ENCODE peak calls at places on chromosome 18, in eight cellular contexts. One of them, this sample, is unnamed.

GRCh38 chr18:51337406-51337805 is 139.9 kb upstream of the MEX3C start:
- DNase-seq in sigmoid colon: no peak
- DNase-seq in endothelial cell of umbilical vein: no peak
- DNase-seq in adrenal gland: no peak
- DNase-seq in heart left ventricle: no peak
- DNase-seq in prostate gland: no peak
- DNase-seq in breast epithelium: no peak
- DNase-seq in stomach: no peak
- DNase-seq in this sample: no peak

GRCh38 chr18:9731380-9731779 is 23.3 kb downstream of the RAB31 start:
- DNase-seq in sigmoid colon: peak; percentile 28
- DNase-seq in endothelial cell of umbilical vein: no peak
- DNase-seq in adrenal gland: peak; percentile 62
- DNase-seq in heart left ventricle: no peak
- DNase-seq in prostate gland: no peak
- DNase-seq in breast epithelium: no peak
- DNase-seq in stomach: no peak
- DNase-seq in this sample: peak; percentile 29

GRCh38 chr18:36733150-36733549 is 95.7 kb downstream of the TPGS2 start:
- DNase-seq in sigmoid colon: no peak
- DNase-seq in endothelial cell of umbilical vein: no peak
- DNase-seq in adrenal gland: no peak
- DNase-seq in heart left ventricle: no peak
- DNase-seq in prostate gland: no peak
- DNase-seq in breast epithelium: no peak
- DNase-seq in stomach: no peak
- DNase-seq in this sample: no peak

GRCh38 chr18:75482880-75483279 is 55.4 kb upstream of the SMIM21 start:
- DNase-seq in sigmoid colon: no peak
- DNase-seq in endothelial cell of umbilical vein: no peak
- DNase-seq in adrenal gland: no peak
- DNase-seq in heart left ventricle: no peak
- DNase-seq in prostate gland: no peak
- DNase-seq in breast epithelium: no peak
- DNase-seq in stomach: no peak
- DNase-seq in this sample: no peak

GRCh38 chr18:25350561-25351201 is 1.3 kb downstream of the ZNF521 start:
- DNase-seq in sigmoid colon: peak; percentile 78
- DNase-seq in endothelial cell of umbilical vein: peak; percentile 55
- DNase-seq in adrenal gland: peak; percentile 59
- DNase-seq in heart left ventricle: peak; percentile 80
- DNase-seq in prostate gland: no peak
- DNase-seq in breast epithelium: no peak
- DNase-seq in stomach: no peak
- DNase-seq in this sample: peak; percentile 55

GRCh38 chr18:53946561-53946960 is 277.9 kb downstream of the MBD2 start:
- DNase-seq in sigmoid colon: no peak
- DNase-seq in endothelial cell of umbilical vein: no peak
- DNase-seq in adrenal gland: no peak
- DNase-seq in heart left ventricle: no peak
- DNase-seq in prostate gland: no peak
- DNase-seq in breast epithelium: no peak
- DNase-seq in stomach: no peak
- DNase-seq in this sample: no peak

GRCh38 chr18:53698907-53699306 is 525.6 kb downstream of the MBD2 start:
- DNase-seq in sigmoid colon: no peak
- DNase-seq in endothelial cell of umbilical vein: no peak
- DNase-seq in adrenal gland: no peak
- DNase-seq in heart left ventricle: no peak
- DNase-seq in prostate gland: no peak
- DNase-seq in breast epithelium: no peak
- DNase-seq in stomach: peak; percentile 52
- DNase-seq in this sample: no peak

GRCh38 chr18:65811307-65811706 is 60.5 kb downstream of the CDH7 start:
- DNase-seq in sigmoid colon: no peak
- DNase-seq in endothelial cell of umbilical vein: no peak
- DNase-seq in adrenal gland: no peak
- DNase-seq in heart left ventricle: no peak
- DNase-seq in prostate gland: no peak
- DNase-seq in breast epithelium: no peak
- DNase-seq in stomach: no peak
- DNase-seq in this sample: no peak

GRCh38 chr18:40096675-40097074 is 1858.4 kb upstream of the PIK3C3 start:
- DNase-seq in sigmoid colon: no peak
- DNase-seq in endothelial cell of umbilical vein: no peak
- DNase-seq in adrenal gland: no peak
- DNase-seq in heart left ventricle: no peak
- DNase-seq in prostate gland: no peak
- DNase-seq in breast epithelium: no peak
- DNase-seq in stomach: no peak
- DNase-seq in this sample: no peak

GRCh38 chr18:44826418-44827259 is 146.0 kb downstream of the SETBP1 start:
- DNase-seq in sigmoid colon: peak; percentile 95
- DNase-seq in endothelial cell of umbilical vein: peak; percentile 91
- DNase-seq in adrenal gland: peak; percentile 70
- DNase-seq in heart left ventricle: no peak
- DNase-seq in prostate gland: peak; percentile 87
- DNase-seq in breast epithelium: peak; percentile 70
- DNase-seq in stomach: peak; percentile 84
- DNase-seq in this sample: no peak

GRCh38 chr18:43279015-43279758 is 1.9 kb upstream of the SYT4 start:
- DNase-seq in sigmoid colon: no peak
- DNase-seq in endothelial cell of umbilical vein: no peak
- DNase-seq in adrenal gland: no peak
- DNase-seq in heart left ventricle: no peak
- DNase-seq in prostate gland: no peak
- DNase-seq in breast epithelium: no peak
- DNase-seq in stomach: no peak
- DNase-seq in this sample: no peak

GRCh38 chr18:56563568-56563967 is 74.8 kb downstream of the TXNL1 start:
- DNase-seq in sigmoid colon: no peak
- DNase-seq in endothelial cell of umbilical vein: no peak
- DNase-seq in adrenal gland: no peak
- DNase-seq in heart left ventricle: no peak
- DNase-seq in prostate gland: no peak
- DNase-seq in breast epithelium: no peak
- DNase-seq in stomach: no peak
- DNase-seq in this sample: no peak
- TF ChIP-seq CTCF in sigmoid colon: no peak
- TF ChIP-seq CTCF in endothelial cell of umbilical vein: peak; percentile 20
- TF ChIP-seq CTCF in adrenal gland: no peak
- TF ChIP-seq CTCF in heart left ventricle: no peak
- TF ChIP-seq CTCF in prostate gland: no peak
- TF ChIP-seq CTCF in breast epithelium: no peak
- TF ChIP-seq CTCF in stomach: no peak
- TF ChIP-seq CTCF in this sample: no peak

DNA sequence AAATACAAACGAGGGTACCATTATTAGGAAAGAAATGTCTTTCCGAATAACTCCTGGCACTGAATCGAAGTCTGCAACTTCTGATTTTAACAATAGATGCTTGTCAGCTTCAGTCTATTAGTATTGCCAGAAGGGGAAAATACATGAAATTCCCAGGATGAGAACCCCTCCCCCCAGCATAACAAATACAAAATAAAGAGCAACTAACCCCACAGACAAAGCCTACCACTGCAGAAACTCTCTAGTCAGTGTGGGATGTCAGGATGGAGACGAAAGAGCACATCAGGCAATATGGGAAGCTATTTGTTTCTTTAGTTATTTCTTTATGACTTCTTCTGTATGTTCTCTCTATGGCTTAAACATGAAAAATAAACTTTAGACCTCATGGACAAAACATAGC is 365.0 kb upstream of the CDH2 start:
- DNase-seq in sigmoid colon: no peak
- DNase-seq in endothelial cell of umbilical vein: no peak
- DNase-seq in adrenal gland: no peak
- DNase-seq in heart left ventricle: no peak
- DNase-seq in prostate gland: no peak
- DNase-seq in breast epithelium: no peak
- DNase-seq in stomach: no peak
- DNase-seq in this sample: no peak
- H3K4me1 ChIP-seq in sigmoid colon: peaks cover 4% of the 10 kb centered on the region
- H3K4me1 ChIP-seq in endothelial cell of umbilical vein: no peaks in the 10 kb centered on the region
- H3K4me1 ChIP-seq in adrenal gland: no peaks in the 10 kb centered on the region
- H3K4me1 ChIP-seq in heart left ventricle: no peaks in the 10 kb centered on the region
- H3K4me1 ChIP-seq in prostate gland: no peaks in the 10 kb centered on the region
- H3K4me1 ChIP-seq in breast epithelium: no peaks in the 10 kb centered on the region
- H3K4me1 ChIP-seq in stomach: no peaks in the 10 kb centered on the region
- H3K4me1 ChIP-seq in this sample: no peaks in the 10 kb centered on the region

GRCh38 chr18:655445-655844 is 2.0 kb upstream of the TYMS start:
- DNase-seq in sigmoid colon: no peak
- DNase-seq in endothelial cell of umbilical vein: no peak
- DNase-seq in adrenal gland: no peak
- DNase-seq in heart left ventricle: no peak
- DNase-seq in prostate gland: no peak
- DNase-seq in breast epithelium: no peak
- DNase-seq in stomach: no peak
- DNase-seq in this sample: no peak

GRCh38 chr18:659597-659996 is 2.1 kb downstream of the TYMS start:
- DNase-seq in sigmoid colon: no peak
- DNase-seq in endothelial cell of umbilical vein: no peak
- DNase-seq in adrenal gland: no peak
- DNase-seq in heart left ventricle: no peak
- DNase-seq in prostate gland: no peak
- DNase-seq in breast epithelium: no peak
- DNase-seq in stomach: no peak
- DNase-seq in this sample: no peak

GRCh38 chr18:657998-658946 is 819 bp downstream of the TYMS start:
- DNase-seq in sigmoid colon: peak; percentile 88
- DNase-seq in endothelial cell of umbilical vein: peak; percentile 93
- DNase-seq in adrenal gland: peak; percentile 78
- DNase-seq in heart left ventricle: peak; percentile 85
- DNase-seq in prostate gland: peak; percentile 82
- DNase-seq in breast epithelium: peak; percentile 70
- DNase-seq in stomach: peak; percentile 84
- DNase-seq in this sample: peak; percentile 41

GRCh38 chr18:658947-659533 is 1.6 kb downstream of the TYMS start:
- DNase-seq in sigmoid colon: no peak
- DNase-seq in endothelial cell of umbilical vein: no peak
- DNase-seq in adrenal gland: no peak
- DNase-seq in heart left ventricle: no peak
- DNase-seq in prostate gland: no peak
- DNase-seq in breast epithelium: no peak
- DNase-seq in stomach: no peak
- DNase-seq in this sample: no peak

DNA sequence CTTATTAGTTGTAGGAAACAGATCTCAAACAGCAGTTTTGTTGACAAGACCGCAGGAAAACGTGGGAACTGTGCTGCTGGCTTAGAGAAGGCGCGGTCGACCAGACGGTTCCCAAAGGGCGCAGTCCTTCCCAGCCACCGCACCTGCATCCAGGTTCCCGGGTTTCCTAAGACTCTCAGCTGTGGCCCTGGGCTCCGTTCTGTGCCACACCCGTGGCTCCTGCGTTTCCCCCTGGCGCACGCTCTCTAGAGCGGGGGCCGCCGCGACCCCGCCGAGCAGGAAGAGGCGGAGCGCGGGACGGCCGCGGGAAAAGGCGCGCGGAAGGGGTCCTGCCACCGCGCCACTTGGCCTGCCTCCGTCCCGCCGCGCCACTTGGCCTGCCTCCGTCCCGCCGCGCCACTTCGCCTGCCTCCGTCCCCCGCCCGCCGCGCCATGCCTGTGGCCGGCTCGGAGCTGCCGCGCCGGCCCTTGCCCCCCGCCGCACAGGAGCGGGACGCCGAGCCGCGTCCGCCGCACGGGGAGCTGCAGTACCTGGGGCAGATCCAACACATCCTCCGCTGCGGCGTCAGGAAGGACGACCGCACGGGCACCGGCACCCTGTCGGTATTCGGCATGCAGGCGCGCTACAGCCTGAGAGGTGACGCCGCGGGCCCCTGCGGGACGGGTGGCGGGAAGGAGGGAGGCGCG is at the start of gene TYMS:
- DNase-seq in sigmoid colon: no peak
- DNase-seq in endothelial cell of umbilical vein: peak; percentile 58
- DNase-seq in adrenal gland: no peak
- DNase-seq in heart left ventricle: peak; percentile 68
- DNase-seq in prostate gland: peak; percentile 17
- DNase-seq in breast epithelium: no peak
- DNase-seq in stomach: peak; percentile 49
- DNase-seq in this sample: peak; percentile 82
- TF ChIP-seq POLR2A in sigmoid colon: no peak
- TF ChIP-seq POLR2A in endothelial cell of umbilical vein: peak; percentile 72
- TF ChIP-seq POLR2A in adrenal gland: no peak
- TF ChIP-seq POLR2A in heart left ventricle: no peak
- TF ChIP-seq POLR2A in prostate gland: no peak
- TF ChIP-seq POLR2A in breast epithelium: no peak
- TF ChIP-seq POLR2A in stomach: no peak
- TF ChIP-seq POLR2A in this sample: no peak

DNA sequence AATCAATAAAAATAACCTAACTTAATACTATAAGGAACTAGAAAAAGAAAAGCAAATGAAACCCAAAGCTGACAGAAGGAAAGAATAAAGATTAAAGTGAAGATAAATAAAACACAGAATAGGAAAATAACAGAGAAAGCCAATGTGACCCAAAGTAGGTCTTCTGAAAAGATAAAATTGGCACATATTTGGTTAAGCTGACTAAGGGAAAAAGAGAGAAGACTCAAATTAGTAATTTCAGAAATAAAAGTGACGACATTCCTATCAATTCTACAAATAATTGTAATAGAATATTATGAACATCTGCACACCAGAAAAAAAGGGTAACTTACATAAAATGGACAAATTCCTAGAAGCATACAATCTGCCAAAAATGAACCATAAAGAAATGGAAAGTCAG is 30.2 kb downstream of the ROCK1 start:
- DNase-seq in sigmoid colon: no peak
- DNase-seq in endothelial cell of umbilical vein: no peak
- DNase-seq in adrenal gland: no peak
- DNase-seq in heart left ventricle: no peak
- DNase-seq in prostate gland: no peak
- DNase-seq in breast epithelium: no peak
- DNase-seq in stomach: no peak
- DNase-seq in this sample: no peak
- TF ChIP-seq CTCF in sigmoid colon: no peak
- TF ChIP-seq CTCF in endothelial cell of umbilical vein: no peak
- TF ChIP-seq CTCF in adrenal gland: no peak
- TF ChIP-seq CTCF in heart left ventricle: no peak
- TF ChIP-seq CTCF in prostate gland: no peak
- TF ChIP-seq CTCF in breast epithelium: no peak
- TF ChIP-seq CTCF in stomach: no peak
- TF ChIP-seq CTCF in this sample: no peak